ENCODE peak calls at places on chromosomes 16 and 17, in four cellular contexts. Q is GM23338, C is HCT116, P is PC-9. Y is an unnamed sample.

GRCh38 chr16:68969338-68969737 is 126.0 kb downstream of the TANGO6 start:
- DNase-seq in Q (no peak), C (no peak), P (no peak), Y (no peak)

GRCh38 chr17:13600475-13601316 is 1.0 kb downstream of the HS3ST3A1 start:
- DNase-seq in Q (peak; percentile 47), C (no peak), P (no peak), Y (no peak)

GRCh38 chr16:3101841-3102470 is 2.9 kb upstream of the ZSCAN10 start:
- DNase-seq in Q (peak; percentile 89), C (no peak), P (no peak), Y (no peak)

GRCh38 chr17:50308666-50309065 is 34.4 kb downstream of the TMEM92 start:
- DNase-seq in Q (no peak), C (no peak), P (no peak), Y (no peak)

GRCh38 chr16:10612649-10613179 is 32.3 kb upstream of the EMP2 start:
- DNase-seq in Q (no peak), C (no peak), P (no peak), Y (no peak)

GRCh38 chr17:269616-270514 is 82.7 kb downstream of the RPH3AL start:
- DNase-seq in Q (no peak), C (no peak), P (no peak), Y (no peak)

GRCh38 chr17:58335779-58336455 is 7.3 kb upstream of the TSPOAP1 start:
- DNase-seq in Q (no peak), C (no peak), P (no peak), Y (peak; percentile 91)

GRCh38 chr17:16938031-16938430 is 33.9 kb downstream of the TNFRSF13B start:
- DNase-seq in Q (no peak), C (no peak), P (no peak), Y (no peak)

GRCh38 chr16:88537864-88538263 is 32.3 kb upstream of the ZC3H18 start:
- DNase-seq in Q (no peak), C (no peak), P (no peak), Y (no peak)

GRCh38 chr16:31435341-31436220 is 7.0 kb downstream of the ZNF843 start:
- DNase-seq in Q (peak; percentile 27), C (no peak), P (no peak), Y (no peak)

GRCh38 chr17:77609553-77610517 is 348.7 kb upstream of the TNRC6C start:
- DNase-seq in Q (no peak), C (no peak), P (no peak), Y (peak; percentile 82)

GRCh38 chr16:86508028-86508946 is 2.0 kb upstream of the FOXF1 start:
- DNase-seq in Q (peak; percentile 70), C (no peak), P (no peak), Y (no peak)

GRCh38 chr16:86363057-86363490 is 147.3 kb upstream of the FOXF1 start:
- DNase-seq in Q (no peak), C (no peak), P (no peak), Y (no peak)

GRCh38 chr16:85308585-85309540 is 196.6 kb upstream of the CIBAR2 start:
- DNase-seq in Q (no peak), C (no peak), P (no peak), Y (no peak)

GRCh38 chr16:86218479-86219170 is 291.7 kb upstream of the FOXF1 start:
- DNase-seq in Q (no peak), C (no peak), P (no peak), Y (no peak)

GRCh38 chr16:23836404-23837291 is 865 bp downstream of the PRKCB start:
- DNase-seq in Q (peak; percentile 68), C (no peak), P (no peak), Y (no peak)

GRCh38 chr16:86002178-86002577 is 103.2 kb downstream of the IRF8 start:
- DNase-seq in Q (no peak), C (no peak), P (no peak), Y (no peak)

GRCh38 chr17:78818152-78818846 is 22.3 kb downstream of the USP36 start:
- DNase-seq in Q (no peak), C (no peak), P (no peak), Y (no peak)

GRCh38 chr17:81959362-81960129 is 1.4 kb downstream of the NOTUM start:
- DNase-seq in Q (peak; percentile 80), C (no peak), P (no peak), Y (peak; percentile 52)

GRCh38 chr17:16418684-16419066 is 3.3 kb downstream of the TRPV2 start:
- DNase-seq in Q (no peak), C (no peak), P (no peak), Y (no peak)

GRCh38 chr17:40472733-40473452 is 28.5 kb downstream of the TNS4 start:
- DNase-seq in Q (no peak), C (no peak), P (no peak), Y (no peak)

GRCh38 chr17:1078831-1079561 is 82.1 kb downstream of the TIMM22 start:
- DNase-seq in Q (peak; percentile 75), C (no peak), P (no peak), Y (no peak)

GRCh38 chr17:8041249-8041928 is 2.5 kb downstream of the ALOX15B start:
- DNase-seq in Q (peak; percentile 79), C (peak; percentile 72), P (peak; percentile 43), Y (peak; percentile 57)

GRCh38 chr16:73396556-73396955 is 348.6 kb upstream of the ZFHX3 start:
- DNase-seq in Q (no peak), C (no peak), P (no peak), Y (no peak)

GRCh38 chr17:42608692-42609181 is 437 bp downstream of the RETREG3 start:
- DNase-seq in Q (peak; percentile 58), C (no peak), P (no peak), Y (peak; percentile 34)

GRCh38 chr17:77425791-77426641 is 285.2 kb downstream of the SEC14L1 start:
- DNase-seq in Q (no peak), C (no peak), P (no peak), Y (no peak)

GRCh38 chr16:71746442-71747046 is 22.0 kb upstream of the PHLPP2 start:
- DNase-seq in Q (peak; percentile 72), C (peak; percentile 26), P (peak; percentile 42), Y (peak; percentile 60)

GRCh38 chr16:65318138-65318537 is 196.3 kb upstream of the CDH11 start:
- DNase-seq in Q (peak; percentile 28), C (no peak), P (no peak), Y (no peak)

GRCh38 chr16:88552815-88553214 is 17.4 kb upstream of the ZC3H18 start:
- DNase-seq in Q (no peak), C (no peak), P (no peak), Y (peak; percentile 87)

GRCh38 chr17:61415374-61416210 is 15.9 kb downstream of the TBX2 start:
- DNase-seq in Q (no peak), C (no peak), P (no peak), Y (no peak)

GRCh38 chr17:80593171-80593570 is 48.5 kb downstream of the RPTOR start:
- DNase-seq in Q (no peak), C (no peak), P (no peak), Y (no peak)

GRCh38 chr16:67241008-67241900 is 6.0 kb downstream of the FHOD1 start:
- DNase-seq in Q (peak; percentile 36), C (no peak), P (peak; percentile 84), Y (no peak)

GRCh38 chr17:7499161-7499560 is 15.0 kb downstream of the POLR2A start:
- DNase-seq in Q (no peak), C (no peak), P (no peak), Y (no peak)

GRCh38 chr16:85678821-85679220 is 9.9 kb downstream of the GINS2 start:
- DNase-seq in Q (no peak), C (no peak), P (no peak), Y (no peak)

GRCh38 chr16:67699265-67699664 is 19.9 kb downstream of the GFOD2 start:
- DNase-seq in Q (no peak), C (no peak), P (no peak), Y (no peak)

GRCh38 chr16:82580293-82580900 is 46.4 kb upstream of the CDH13 start:
- DNase-seq in Q (peak; percentile 34), C (peak; percentile 4), P (no peak), Y (no peak)
- TF ChIP-seq CTCF in Q (peak; percentile 70), C (peak; percentile 42), P (peak; percentile 31), Y (no peak)

GRCh38 chr17:31053076-31053475 is 41.7 kb upstream of the NF1 start:
- DNase-seq in Q (no peak), C (no peak), P (no peak), Y (no peak)
- H3K9me2 ChIP-seq in Q (peaks cover 2% of the 10 kb centered on the region), C (no peaks in the 10 kb centered on the region), P (no peaks in the 10 kb centered on the region), Y (no peaks in the 10 kb centered on the region)

GRCh38 chr17:76273923-76274558 is 8.9 kb downstream of the UBALD2 start:
- DNase-seq in Q (no peak), C (no peak), P (no peak), Y (no peak)
- TF ChIP-seq CTCF in Q (peak; percentile 32), C (no peak), P (no peak), Y (no peak)

GRCh38 chr16:21164521-21165168 is 6.2 kb downstream of the LDAF1 start:
- DNase-seq in Q (no peak), C (no peak), P (no peak), Y (no peak)

GRCh38 chr16:21169249-21169981 is 10.9 kb downstream of the LDAF1 start:
- DNase-seq in Q (no peak), C (no peak), P (no peak), Y (no peak)

GRCh38 chr16:21167929-21168602 is 9.6 kb downstream of the LDAF1 start:
- DNase-seq in Q (no peak), C (no peak), P (no peak), Y (no peak)

GRCh38 chr16:21167360-21167759 is 8.9 kb downstream of the LDAF1 start:
- DNase-seq in Q (no peak), C (peak; percentile 28), P (peak; percentile 64), Y (no peak)

DNA sequence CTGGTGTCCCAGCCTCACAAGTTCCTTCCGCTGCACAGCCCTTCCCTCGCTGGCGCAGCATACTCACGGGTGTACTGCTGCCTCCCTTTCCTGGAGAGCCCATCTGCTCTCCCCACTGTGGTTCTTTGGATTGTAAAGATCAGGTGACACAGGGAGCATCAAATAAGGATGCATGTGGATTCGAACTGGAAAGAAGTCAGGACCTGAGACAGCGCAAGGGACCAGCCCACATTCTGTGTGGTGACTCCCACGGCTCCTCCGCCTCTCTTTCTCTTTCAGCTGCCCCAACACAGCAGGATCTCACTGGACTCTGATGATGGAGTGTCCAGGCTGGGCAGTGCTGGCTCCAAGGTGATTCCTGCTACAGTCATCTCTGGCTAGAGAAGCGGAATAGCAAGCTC is 8.1 kb downstream of the LDAF1 start:
- DNase-seq in Q (peak; percentile 29), C (no peak), P (no peak), Y (no peak)
- H3K9me2 ChIP-seq in Q (no peaks in the 10 kb centered on the region), C (no peaks in the 10 kb centered on the region), P (no peaks in the 10 kb centered on the region), Y (no peaks in the 10 kb centered on the region)

DNA sequence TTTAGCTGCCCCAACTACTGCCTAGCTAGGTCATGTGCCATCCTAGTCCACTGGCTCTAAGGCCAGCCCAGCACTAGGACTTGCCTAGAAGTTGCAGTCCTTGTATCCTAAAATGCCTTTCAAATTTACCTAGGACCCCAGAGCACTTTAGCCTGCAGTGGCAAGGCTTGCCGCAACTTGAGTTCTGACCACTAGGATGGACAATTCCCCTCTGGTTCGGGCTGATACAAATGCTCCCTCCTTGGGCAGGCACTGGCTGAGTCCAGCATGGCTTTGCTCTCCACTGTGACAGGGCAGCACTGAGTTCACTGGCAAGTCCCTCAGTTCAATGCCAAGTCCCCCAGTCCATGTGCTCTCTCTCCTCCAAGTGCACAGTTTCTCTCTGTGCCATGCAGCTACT is 9.9 kb upstream of the TMEM219 start:
- DNase-seq in Q (peak; percentile 52), C (no peak), P (no peak), Y (no peak)
- TF ChIP-seq CTCF in Q (peak; percentile 31), C (peak; percentile 35), P (no peak), Y (no peak)

GRCh38 chr16:49650603-49651002 is 205.3 kb downstream of the ZNF423 start:
- DNase-seq in Q (no peak), C (no peak), P (no peak), Y (no peak)
- H3K9me2 ChIP-seq in Q (no peaks in the 10 kb centered on the region), C (no peaks in the 10 kb centered on the region), P (no peaks in the 10 kb centered on the region), Y (no peaks in the 10 kb centered on the region)